ENCODE peak calls at places on chromosomes 7 and 10, in seven cellular contexts. U is astrocyte of the cerebellum, Y is heart left ventricle, R is BJ, S is B cell, L is RWPE2, I is foreskin fibroblast. D is an unnamed sample.

GRCh38 chr7:3721422-3721821 is 420.4 kb downstream of the SDK1 start:
- DNase-seq in L (no peak), I (no peak), U (no peak), S (no peak), R (no peak), Y (no peak), D (no peak)

GRCh38 chr7:29243777-29244655 is 49.4 kb downstream of the CHN2 start:
- DNase-seq in R (no peak), U (no peak), L (no peak), Y (no peak), I (no peak), S (peak; percentile 30), D (no peak)

GRCh38 chr10:6583447-6583846 is 3.4 kb upstream of the PRKCQ start:
- DNase-seq in Y (no peak), R (no peak), U (no peak), S (no peak), L (no peak), I (no peak), D (no peak)

GRCh38 chr7:289756-290553 is at the start of gene FOXL3:
- DNase-seq in I (no peak), Y (peak; percentile 21), L (no peak), S (no peak), U (no peak), R (no peak), D (peak; percentile 44)

GRCh38 chr10:86648706-86649426 is 5.5 kb upstream of the OPN4 start:
- DNase-seq in I (peak; percentile 78), R (peak; percentile 58), U (no peak), Y (peak; percentile 74), S (no peak), L (peak; percentile 96), D (peak; percentile 62)

GRCh38 chr10:52965938-52966401 is 193.4 kb upstream of the MBL2 start:
- DNase-seq in U (no peak), Y (no peak), R (no peak), I (no peak), S (peak; percentile 46), L (no peak), D (no peak)

GRCh38 chr7:139635521-139636240 is 112.2 kb downstream of the CLEC2L start:
- DNase-seq in R (no peak), Y (no peak), L (no peak), U (no peak), S (no peak), I (no peak), D (no peak)

GRCh38 chr7:111872837-111873646 is 310.8 kb upstream of the IMMP2L start:
- DNase-seq in S (no peak), U (no peak), R (no peak), Y (no peak), L (no peak), I (no peak), D (no peak)

GRCh38 chr10:14071956-14072355 is 258.8 kb downstream of the FRMD4A start:
- DNase-seq in L (no peak), U (no peak), R (no peak), Y (no peak), S (no peak), I (no peak), D (no peak)

GRCh38 chr10:12947741-12948140 is 53.8 kb downstream of the CCDC3 start:
- DNase-seq in U (no peak), I (no peak), S (no peak), L (no peak), Y (no peak), R (no peak), D (no peak)

GRCh38 chr10:88152720-88153119 is 289.3 kb downstream of the PTEN start:
- DNase-seq in R (peak; percentile 100), I (peak; percentile 100), L (peak; percentile 70), Y (peak; percentile 29), S (no peak), U (peak; percentile 15), D (no peak)

GRCh38 chr10:88913803-88914202 is 33.8 kb downstream of the STAMBPL1 start:
- DNase-seq in R (no peak), S (no peak), Y (no peak), U (no peak), I (no peak), L (no peak), D (no peak)

GRCh38 chr10:119333146-119333792 is 125.9 kb downstream of the GRK5 start:
- DNase-seq in U (no peak), R (no peak), S (no peak), I (peak; percentile 41), Y (peak; percentile 21), L (no peak), D (peak; percentile 49)

GRCh38 chr10:103594326-103594725 is 100.8 kb downstream of the NEURL1 start:
- DNase-seq in I (no peak), U (no peak), L (no peak), S (no peak), R (no peak), Y (no peak), D (no peak)

GRCh38 chr10:114024876-114025609 is 18.6 kb upstream of the ADRB1 start:
- DNase-seq in I (no peak), S (peak; percentile 69), Y (no peak), R (no peak), L (no peak), U (no peak), D (peak; percentile 82)

GRCh38 chr7:77337456-77337990 is 78.6 kb downstream of the GSAP start:
- DNase-seq in L (no peak), R (no peak), S (no peak), U (no peak), I (no peak), Y (no peak), D (no peak)

DNA sequence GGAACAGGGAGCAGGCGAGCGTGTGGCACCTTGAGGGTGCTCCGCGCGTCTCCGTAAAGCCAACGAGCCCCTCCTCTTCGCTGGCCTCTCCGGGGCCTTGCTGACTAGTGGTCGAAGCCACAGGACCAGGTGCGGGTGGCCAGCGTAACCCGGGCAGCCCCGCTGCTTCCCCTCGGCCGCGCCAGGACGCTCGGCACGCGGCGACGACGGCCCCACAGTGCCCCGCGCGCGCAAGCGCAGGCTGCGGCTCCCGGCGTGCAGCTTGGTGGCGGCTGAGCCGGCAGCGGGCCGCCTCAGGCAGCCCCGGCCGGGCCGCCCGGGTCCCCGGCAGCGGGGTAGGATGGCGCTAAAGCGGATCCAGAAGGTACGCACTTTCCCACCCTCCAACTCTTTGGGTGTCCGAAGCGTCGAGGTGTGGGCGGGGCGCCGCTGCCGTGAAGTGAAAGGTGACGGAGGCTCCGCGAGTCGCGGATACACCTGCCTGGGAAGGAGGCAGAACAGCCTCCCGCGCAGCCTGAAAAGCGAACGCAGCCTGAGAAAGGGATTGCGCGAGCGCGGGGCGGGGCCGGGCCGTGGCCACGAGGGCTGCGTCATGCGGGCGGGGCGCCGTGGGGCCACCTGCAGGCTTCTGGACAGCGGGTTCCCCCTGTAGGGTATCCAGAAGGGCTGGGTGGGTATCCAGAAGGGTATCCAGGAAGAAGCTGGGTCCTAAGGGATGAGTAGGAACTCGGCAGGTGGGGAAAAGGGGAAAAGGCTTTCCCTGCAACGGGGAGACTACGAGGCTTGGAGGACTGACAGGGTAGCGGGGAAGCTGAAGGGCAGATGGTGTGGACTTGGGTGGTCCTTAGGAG is at the start of gene UBE2D4:
- DNase-seq in S (peak; percentile 92), U (no peak), R (no peak), I (peak; percentile 65), Y (peak; percentile 88), L (peak; percentile 83), D (peak; percentile 98)
- TF ChIP-seq CTCF in S (no peak), U (no peak), R (no peak), I (peak; percentile 4), Y (no peak), L (peak; percentile 24), D (no peak)

DNA sequence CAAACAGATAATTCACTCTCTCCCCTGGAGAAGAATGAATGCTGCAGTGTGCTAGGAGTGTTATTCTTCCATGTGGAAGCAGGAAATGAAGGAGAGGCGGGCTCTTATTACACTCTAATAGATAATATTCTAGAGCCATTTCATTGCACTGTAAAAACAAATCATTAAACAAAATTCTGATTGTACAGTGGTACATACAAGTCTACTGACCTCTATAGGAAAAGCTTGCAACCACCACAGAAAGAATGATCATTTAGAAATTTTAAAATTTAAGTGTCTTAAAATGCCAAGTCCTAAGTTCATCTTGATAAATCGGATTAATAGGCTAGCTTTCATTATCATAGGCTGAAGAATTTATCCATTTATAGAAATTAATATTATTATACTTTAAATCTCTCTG is 960.3 kb upstream of the LRRN3 start:
- DNase-seq in U (no peak), R (no peak), Y (no peak), S (no peak), I (peak; percentile 1), L (no peak), D (no peak)
- TF ChIP-seq CTCF in U (peak; percentile 6), R (no peak), Y (no peak), S (no peak), I (no peak), L (peak; percentile 24), D (no peak)

GRCh38 chr7:128008744-128009143 is 22.5 kb downstream of the LRRC4 start:
- DNase-seq in I (no peak), L (no peak), U (no peak), Y (no peak), S (no peak), R (no peak), D (no peak)

GRCh38 chr7:128008141-128008540 is 23.1 kb downstream of the LRRC4 start:
- DNase-seq in R (no peak), S (no peak), I (no peak), L (no peak), Y (no peak), U (no peak), D (no peak)

GRCh38 chr7:128007293-128007680 is 23.9 kb downstream of the LRRC4 start:
- DNase-seq in L (no peak), U (no peak), S (no peak), Y (no peak), R (no peak), I (no peak), D (no peak)

GRCh38 chr7:128011079-128011670 is 20.1 kb downstream of the LRRC4 start:
- DNase-seq in I (no peak), U (no peak), Y (no peak), R (no peak), S (no peak), L (no peak), D (no peak)

GRCh38 chr7:128010392-128011078 is 20.7 kb downstream of the LRRC4 start:
- DNase-seq in L (no peak), Y (no peak), R (no peak), S (no peak), I (no peak), U (no peak), D (no peak)
- TF ChIP-seq CTCF in L (no peak), Y (no peak), R (no peak), S (no peak), I (no peak), U (peak; percentile 20), D (no peak)

GRCh38 chr7:88009651-88010050 is 75.6 kb downstream of the ADAM22 start:
- DNase-seq in I (no peak), U (no peak), R (no peak), S (no peak), L (no peak), Y (no peak), D (no peak)

GRCh38 chr7:88015309-88015708 is 81.3 kb downstream of the ADAM22 start:
- DNase-seq in R (no peak), I (peak; percentile 46), Y (no peak), U (no peak), L (no peak), S (no peak), D (no peak)

GRCh38 chr7:88014581-88014980 is 80.5 kb downstream of the ADAM22 start:
- DNase-seq in Y (no peak), U (no peak), L (no peak), R (no peak), S (no peak), I (peak; percentile 18), D (no peak)

DNA sequence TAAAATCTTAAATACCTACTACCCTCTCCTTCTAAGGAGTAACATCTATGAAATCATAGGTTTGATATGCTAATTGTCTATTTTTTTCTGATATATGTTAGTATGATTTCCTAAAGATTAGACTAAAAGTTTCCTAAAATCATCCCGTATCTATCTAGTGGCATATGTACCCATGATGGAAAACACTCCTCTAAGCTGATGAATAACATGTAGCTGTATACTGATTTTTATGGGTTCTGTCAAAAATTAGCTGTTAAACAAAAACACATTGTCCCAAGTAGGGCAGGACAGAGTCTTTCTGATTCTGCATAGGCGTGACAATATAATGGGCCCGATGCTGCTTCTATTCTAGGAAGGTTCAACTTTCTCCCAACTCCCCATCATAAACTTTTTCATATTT is 79.9 kb downstream of the ADAM22 start:
- DNase-seq in S (no peak), R (no peak), U (no peak), Y (no peak), I (no peak), L (no peak), D (no peak)
- TF ChIP-seq CTCF in S (no peak), R (no peak), U (no peak), Y (no peak), I (no peak), L (no peak), D (no peak)